ENCODE peak calls at places on chromosomes 12 and 14, in nine cellular contexts. P, B, T, Q, M, L, Y, J and D are unnamed samples.

GRCh38 chr14:96986701-96987474 is 189.7 kb downstream of the VRK1 start:
- DNase-seq in P (no peak), B (no peak), T (no peak), Q (no peak), M (no peak), L (no peak), Y (no peak), J (no peak), D (peak)

GRCh38 chr14:57417228-57417627 is 26.8 kb downstream of the NAA30 start:
- DNase-seq in P (no peak), B (no peak), T (no peak), Q (no peak), M (no peak), L (no peak), Y (no peak), J (no peak), D (no peak)

GRCh38 chr12:31874961-31875608 is 84.1 kb upstream of the RESF1 start:
- DNase-seq in P (peak), B (no peak), T (peak), Q (no peak), M (no peak), L (no peak), Y (no peak), J (peak), D (peak)

GRCh38 chr14:23375527-23376251 is 1.2 kb upstream of the CMTM5 start:
- DNase-seq in P (no peak), B (no peak), T (no peak), Q (no peak), M (no peak), L (no peak), Y (no peak), J (no peak), D (no peak)

GRCh38 chr12:1606021-1606622 is 11.7 kb upstream of the FBXL14 start:
- DNase-seq in P (peak), B (peak), T (peak), Q (peak), M (peak), L (peak), Y (no peak), J (peak), D (peak)

GRCh38 chr12:46603776-46604456 is 221.9 kb downstream of the SLC38A4 start:
- DNase-seq in P (no peak), B (no peak), T (no peak), Q (no peak), M (peak), L (no peak), Y (no peak), J (no peak), D (no peak)

GRCh38 chr12:116376354-116377193 is 99.1 kb upstream of the MED13L start:
- DNase-seq in P (peak), B (no peak), T (peak), Q (no peak), M (no peak), L (peak), Y (no peak), J (no peak), D (no peak)

GRCh38 chr14:59376691-59377090 is 88.5 kb downstream of the GPR135 start:
- DNase-seq in P (no peak), B (no peak), T (no peak), Q (no peak), M (no peak), L (no peak), Y (no peak), J (no peak), D (no peak)

GRCh38 chr12:107242189-107242588 is 148.8 kb upstream of the CRY1 start:
- DNase-seq in P (no peak), B (no peak), T (peak), Q (no peak), M (no peak), L (no peak), Y (no peak), J (no peak), D (no peak)

GRCh38 chr14:42469637-42470426 is 863.2 kb downstream of the LRFN5 start:
- DNase-seq in P (peak), B (no peak), T (no peak), Q (peak), M (no peak), L (no peak), Y (no peak), J (no peak), D (no peak)

GRCh38 chr14:94029671-94030203 is 3.6 kb downstream of the OTUB2 start:
- DNase-seq in P (no peak), B (no peak), T (no peak), Q (no peak), M (no peak), L (no peak), Y (no peak), J (no peak), D (no peak)

GRCh38 chr12:101173197-101173749 is 36.8 kb downstream of the SLC5A8 start:
- DNase-seq in P (no peak), B (no peak), T (no peak), Q (no peak), M (no peak), L (no peak), Y (no peak), J (no peak), D (no peak)

GRCh38 chr14:56676042-56676441 is 96.4 kb downstream of the TMEM260 start:
- DNase-seq in P (no peak), B (no peak), T (no peak), Q (no peak), M (no peak), L (no peak), Y (no peak), J (no peak), D (no peak)

GRCh38 chr14:61484826-61485584 is 163.6 kb downstream of the PRKCH start:
- DNase-seq in P (no peak), B (no peak), T (no peak), Q (no peak), M (no peak), L (peak), Y (no peak), J (no peak), D (no peak)

GRCh38 chr14:71555654-71556559 is 376.3 kb upstream of the RGS6 start:
- DNase-seq in P (no peak), B (no peak), T (peak), Q (peak), M (peak), L (no peak), Y (no peak), J (peak), D (peak)

GRCh38 chr14:31545328-31545727 is 15.9 kb upstream of the NUBPL start:
- DNase-seq in P (no peak), B (no peak), T (no peak), Q (no peak), M (no peak), L (no peak), Y (no peak), J (no peak), D (no peak)

GRCh38 chr12:116125981-116126566 is 151.4 kb downstream of the MED13L start:
- DNase-seq in P (no peak), B (no peak), T (no peak), Q (no peak), M (no peak), L (no peak), Y (no peak), J (peak), D (peak)

GRCh38 chr12:42281844-42282243 is 43.8 kb upstream of the YAF2 start:
- DNase-seq in P (no peak), B (no peak), T (no peak), Q (no peak), M (no peak), L (no peak), Y (no peak), J (no peak), D (no peak)

GRCh38 chr12:15754233-15754632 is 35.0 kb downstream of the EPS8 start:
- DNase-seq in P (no peak), B (no peak), T (peak), Q (no peak), M (no peak), L (no peak), Y (no peak), J (no peak), D (no peak)

GRCh38 chr12:21649034-21649433 is 8.6 kb downstream of the LDHB start:
- DNase-seq in P (no peak), B (no peak), T (no peak), Q (no peak), M (no peak), L (no peak), Y (no peak), J (no peak), D (no peak)

GRCh38 chr12:109529618-109530300 is 43.5 kb downstream of the MMAB start:
- DNase-seq in P (no peak), B (no peak), T (no peak), Q (no peak), M (no peak), L (no peak), Y (no peak), J (no peak), D (no peak)

GRCh38 chr14:100837812-100838170 is 11.9 kb downstream of the MEG3 start:
- DNase-seq in P (no peak), B (no peak), T (no peak), Q (no peak), M (no peak), L (no peak), Y (no peak), J (no peak), D (no peak)

GRCh38 chr12:52788876-52789636 is 6.9 kb downstream of the KRT3 start:
- DNase-seq in P (no peak), B (no peak), T (no peak), Q (no peak), M (no peak), L (no peak), Y (no peak), J (no peak), D (no peak)

GRCh38 chr14:74190910-74191575 is 48.2 kb upstream of the VSX2 start:
- DNase-seq in P (no peak), B (no peak), T (no peak), Q (no peak), M (no peak), L (no peak), Y (no peak), J (no peak), D (no peak)

GRCh38 chr14:101355284-101355683 is 206.0 kb upstream of the DIO3 start:
- DNase-seq in P (no peak), B (no peak), T (no peak), Q (no peak), M (no peak), L (no peak), Y (no peak), J (no peak), D (no peak)

GRCh38 chr12:21456291-21456780 is 18.9 kb downstream of the PYROXD1 start:
- DNase-seq in P (no peak), B (no peak), T (no peak), Q (no peak), M (no peak), L (no peak), Y (no peak), J (no peak), D (peak)

GRCh38 chr12:117120787-117121186 is 21.6 kb upstream of the TESC start:
- DNase-seq in P (no peak), B (no peak), T (no peak), Q (no peak), M (no peak), L (no peak), Y (no peak), J (no peak), D (peak)

GRCh38 chr12:102567031-102567985 is 86.9 kb upstream of the IGF1 start:
- DNase-seq in P (peak), B (no peak), T (no peak), Q (no peak), M (no peak), L (peak), Y (no peak), J (no peak), D (no peak)

GRCh38 chr12:82627799-82628198 is 58.9 kb upstream of the TMTC2 start:
- DNase-seq in P (peak), B (peak), T (peak), Q (no peak), M (peak), L (peak), Y (no peak), J (no peak), D (peak)

GRCh38 chr14:62039871-62040270 is 277.7 kb downstream of the SNAPC1 start:
- DNase-seq in P (no peak), B (no peak), T (no peak), Q (no peak), M (no peak), L (no peak), Y (no peak), J (no peak), D (no peak)

GRCh38 chr12:25200703-25201102 is 5.7 kb downstream of the ETFRF1 start:
- DNase-seq in P (no peak), B (no peak), T (peak), Q (no peak), M (no peak), L (no peak), Y (no peak), J (no peak), D (no peak)

GRCh38 chr14:105198588-105198987 is 17.5 kb upstream of the NUDT14 start:
- DNase-seq in P (peak), B (no peak), T (no peak), Q (no peak), M (no peak), L (no peak), Y (no peak), J (no peak), D (no peak)

GRCh38 chr14:24241829-24242443 is 487 bp downstream of the TINF2 start:
- DNase-seq in P (peak), B (peak), T (no peak), Q (no peak), M (peak), L (peak), Y (peak), J (peak), D (peak)

GRCh38 chr14:77212933-77213656 is 31.5 kb downstream of the TMEM63C start:
- DNase-seq in P (peak), B (peak), T (no peak), Q (no peak), M (peak), L (peak), Y (peak), J (peak), D (peak)

DNA sequence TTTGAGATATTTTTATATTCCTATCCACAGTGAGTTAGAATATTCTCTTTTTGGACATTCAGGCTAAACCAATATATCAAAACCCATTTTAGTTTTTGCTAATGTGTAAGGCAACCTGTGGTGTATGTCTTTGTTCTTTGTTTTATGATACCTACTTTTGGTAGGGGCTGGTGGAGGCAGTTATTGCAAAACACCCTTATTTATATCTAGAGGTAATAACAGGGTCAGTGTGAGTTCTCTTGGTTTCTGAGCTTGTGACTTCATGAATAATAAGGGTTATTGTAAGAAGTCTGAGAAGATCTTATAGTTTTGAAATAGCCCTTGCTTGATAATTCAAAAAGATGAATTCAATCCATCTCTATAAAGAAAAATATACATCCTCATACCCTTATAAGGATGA is 235.1 kb upstream of the LRIG3 start:
- DNase-seq in P (no peak), B (no peak), T (no peak), Q (no peak), M (no peak), L (no peak), Y (no peak), J (no peak), D (no peak)
- TF ChIP-seq MAX in P (no peak), B (no peak), T (no peak), Q (no peak), M (no peak), L (no peak), Y (no peak), J (no peak), D (no peak)

DNA sequence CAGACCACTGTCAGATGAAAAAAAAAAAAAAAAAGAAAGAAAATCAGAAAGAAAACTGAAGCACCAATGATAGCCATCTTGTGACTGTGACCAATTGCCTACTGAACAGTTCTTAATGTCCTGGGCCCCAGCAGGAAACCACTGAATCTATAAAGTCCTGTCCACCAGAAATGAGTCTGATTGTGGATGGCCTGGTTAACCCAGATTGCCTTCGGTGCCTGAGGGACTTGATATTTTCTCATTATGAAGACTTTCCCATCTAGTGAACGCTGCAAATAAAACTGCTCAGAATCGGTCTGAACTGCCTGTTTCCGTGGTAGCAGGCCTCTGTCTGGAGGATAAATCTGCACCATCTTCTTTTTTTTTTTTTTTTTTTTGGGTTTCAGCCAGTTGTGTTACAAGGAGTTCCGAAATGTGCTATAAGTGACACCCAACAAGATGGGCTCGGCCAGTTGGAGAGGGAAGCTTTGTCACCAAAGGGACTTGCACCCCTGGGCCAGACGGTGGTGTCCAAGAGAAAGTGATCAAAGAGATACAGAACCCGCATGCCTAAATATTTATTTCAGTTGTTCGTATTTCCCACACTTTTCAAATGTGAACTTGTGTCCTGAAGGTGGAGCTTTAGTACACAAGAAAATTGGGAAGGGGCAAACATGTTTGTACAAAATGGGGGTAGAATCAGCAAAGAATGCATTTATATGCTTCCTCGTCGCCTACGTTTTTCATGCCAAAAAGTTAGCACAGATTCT is 3.0 kb upstream of the PLXNC1 start:
- DNase-seq in P (no peak), B (peak), T (no peak), Q (no peak), M (no peak), L (peak), Y (no peak), J (peak), D (peak)
- TF ChIP-seq CTCF in P (peak), B (peak), T (no peak), Q (no peak), M (peak), L (peak), Y (no peak), J (peak), D (peak)

GRCh38 chr14:64060648-64061096 is 207.9 kb downstream of the SYNE2 start:
- DNase-seq in P (peak), B (peak), T (peak), Q (no peak), M (peak), L (no peak), Y (peak), J (peak), D (peak)
- H3K4me3 ChIP-seq in P (no peak), B (no peak), T (no peak), Q (no peak), M (no peak), L (no peak), Y (no peak), J (no peak), D (no peak)

DNA sequence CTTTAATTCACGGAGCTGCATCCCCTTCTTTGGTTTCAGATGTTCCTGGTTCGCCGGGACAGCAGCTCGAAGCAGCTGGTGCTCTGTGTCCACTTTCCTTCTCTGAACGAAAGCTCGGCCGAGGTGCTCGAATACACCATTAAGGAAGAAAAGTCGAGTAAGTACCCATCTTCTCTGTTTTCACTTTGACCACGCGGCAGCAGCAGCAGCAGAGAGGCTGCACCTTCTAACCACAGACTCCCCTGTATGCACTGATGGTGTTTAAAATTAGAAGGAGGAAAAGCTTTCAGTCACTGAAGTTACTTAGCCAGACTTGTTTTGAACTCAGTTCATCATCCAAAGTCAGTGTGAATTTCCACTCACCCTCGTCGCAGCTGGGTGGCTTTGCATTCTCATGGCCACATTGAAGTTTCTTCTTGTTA is 63.8 kb downstream of the RIN3 start:
- DNase-seq in P (no peak), B (no peak), T (no peak), Q (peak), M (no peak), L (no peak), Y (no peak), J (no peak), D (no peak)
- TF ChIP-seq MAX in P (no peak), B (no peak), T (no peak), Q (peak), M (no peak), L (no peak), Y (no peak), J (no peak), D (no peak)